ENCODE peak calls at places on chromosomes 11 and 22, in five cellular contexts. R, L, B, N and U are unnamed samples.

GRCh38 chr11:135027461-135027860 is 615.4 kb upstream of the B3GAT1 start:
- DNase-seq in R (no peak), L (no peak), B (no peak), N (peak), U (no peak)

GRCh38 chr22:40040927-40041326 is 46.2 kb downstream of the FAM83F start:
- DNase-seq in R (no peak), L (no peak), B (no peak), N (no peak), U (no peak)

GRCh38 chr11:15815246-15816209 is 540.8 kb downstream of the SOX6 start:
- DNase-seq in R (no peak), L (no peak), B (no peak), N (no peak), U (peak)

GRCh38 chr22:22712666-22713365 is 68.4 kb downstream of the GGTLC2 start:
- DNase-seq in R (no peak), L (no peak), B (no peak), N (no peak), U (no peak)

GRCh38 chr11:38582151-38582550 is 1984.1 kb upstream of the RAG2 start:
- DNase-seq in R (no peak), L (peak), B (no peak), N (no peak), U (no peak)

GRCh38 chr22:10780281-10780680 is 4747.7 kb upstream of the OR11H1 start:
- DNase-seq in R (no peak), L (no peak), B (no peak), N (no peak), U (no peak)

GRCh38 chr22:37485714-37486223 is 415 bp downstream of the MFNG start:
- DNase-seq in R (no peak), L (no peak), B (no peak), N (no peak), U (no peak)

GRCh38 chr22:44719586-44720368 is 17.8 kb downstream of the PRR5 start:
- DNase-seq in R (peak), L (no peak), B (no peak), N (no peak), U (no peak)

GRCh38 chr11:19703211-19703610 is 9.4 kb upstream of the NAV2 start:
- DNase-seq in R (no peak), L (no peak), B (no peak), N (peak), U (no peak)

GRCh38 chr11:115220881-115221280 is 283.3 kb downstream of the CADM1 start:
- DNase-seq in R (no peak), L (no peak), B (no peak), N (no peak), U (no peak)

GRCh38 chr11:612961-613300 is 2.8 kb downstream of the IRF7 start:
- DNase-seq in R (no peak), L (no peak), B (no peak), N (no peak), U (no peak)

GRCh38 chr11:88151866-88152265 is 23.4 kb downstream of the RAB38 start:
- DNase-seq in R (no peak), L (no peak), B (no peak), N (no peak), U (no peak)

GRCh38 chr11:26319906-26320305 is 12.0 kb upstream of the ANO3 start:
- DNase-seq in R (no peak), L (no peak), B (no peak), N (no peak), U (no peak)

GRCh38 chr22:21972293-21972779 is 10.3 kb downstream of the TOP3B start:
- DNase-seq in R (no peak), L (no peak), B (no peak), N (no peak), U (no peak)

GRCh38 chr11:607971-608659 is 7.6 kb downstream of the IRF7 start:
- DNase-seq in R (no peak), L (no peak), B (no peak), N (no peak), U (no peak)

GRCh38 chr11:31958086-31958735 is 132.7 kb upstream of the RCN1 start:
- DNase-seq in R (peak), L (no peak), B (no peak), N (peak), U (no peak)

GRCh38 chr11:10488581-10489443 is 33.7 kb downstream of the AMPD3 start:
- DNase-seq in R (peak), L (no peak), B (no peak), N (no peak), U (no peak)

GRCh38 chr11:133636686-133637085 is 104.4 kb upstream of the OPCML start:
- DNase-seq in R (no peak), L (no peak), B (no peak), N (no peak), U (no peak)

GRCh38 chr11:12430912-12431311 is 53.5 kb downstream of the PARVA start:
- DNase-seq in R (peak), L (no peak), B (peak), N (peak), U (peak)

GRCh38 chr11:41499429-41499828 is 40.0 kb upstream of the LRRC4C start:
- DNase-seq in R (no peak), L (no peak), B (no peak), N (no peak), U (no peak)

GRCh38 chr11:71420455-71421241 is 27.5 kb downstream of the DHCR7 start:
- DNase-seq in R (no peak), L (no peak), B (peak), N (peak), U (no peak)

GRCh38 chr22:22110548-22111266 is 128.1 kb upstream of the TOP3B start:
- DNase-seq in R (peak), L (no peak), B (peak), N (peak), U (peak)

GRCh38 chr22:38984224-38984623 is 2.1 kb downstream of the APOBEC3B start:
- DNase-seq in R (no peak), L (no peak), B (no peak), N (no peak), U (no peak)

GRCh38 chr11:36399236-36399635 is 103.1 kb downstream of the PRR5L start:
- DNase-seq in R (no peak), L (no peak), B (no peak), N (no peak), U (no peak)

GRCh38 chr11:11731311-11732083 is 109.7 kb upstream of the GALNT18 start:
- DNase-seq in R (peak), L (peak), B (peak), N (peak), U (peak)

GRCh38 chr11:64349404-64349803 is 9.4 kb downstream of the CCDC88B start:
- DNase-seq in R (no peak), L (no peak), B (no peak), N (no peak), U (no peak)

GRCh38 chr11:111983187-111983986 is 41.8 kb upstream of the DLAT start:
- DNase-seq in R (no peak), L (no peak), B (peak), N (no peak), U (no peak)

GRCh38 chr11:46902694-46903093 is 15.7 kb downstream of the LRP4 start:
- DNase-seq in R (no peak), L (no peak), B (no peak), N (no peak), U (no peak)

GRCh38 chr11:66268953-66269906 is 791 bp downstream of the RAB1B start:
- DNase-seq in R (no peak), L (no peak), B (no peak), N (peak), U (no peak)

GRCh38 chr22:17264321-17265052 is 45.3 kb upstream of the ADA2 start:
- DNase-seq in R (peak), L (no peak), B (no peak), N (no peak), U (no peak)

GRCh38 chr11:107545101-107545514 is 20.4 kb downstream of the ALKBH8 start:
- DNase-seq in R (no peak), L (no peak), B (no peak), N (no peak), U (no peak)

GRCh38 chr11:19498986-19499669 is 213.5 kb upstream of the NAV2 start:
- DNase-seq in R (no peak), L (peak), B (no peak), N (peak), U (no peak)

GRCh38 chr11:114049050-114049449 is 10.5 kb upstream of the ZBTB16 start:
- DNase-seq in R (no peak), L (no peak), B (no peak), N (no peak), U (no peak)

GRCh38 chr22:38435960-38436359 is 19.0 kb downstream of the KCNJ4 start:
- DNase-seq in R (no peak), L (no peak), B (no peak), N (no peak), U (no peak)

GRCh38 chr22:18103527-18104269 is 6.9 kb upstream of the TUBA8 start:
- DNase-seq in R (no peak), L (no peak), B (no peak), N (no peak), U (no peak)

GRCh38 chr22:33013531-33014162 is 44.5 kb downstream of the SYN3 start:
- DNase-seq in R (no peak), L (no peak), B (no peak), N (no peak), U (no peak)

GRCh38 chr22:23182289-23183106 is 2.2 kb downstream of the BCR start:
- DNase-seq in R (no peak), L (no peak), B (no peak), N (no peak), U (no peak)

GRCh38 chr11:76234704-76235232 is 28.5 kb upstream of the WNT11 start:
- DNase-seq in R (peak), L (no peak), B (no peak), N (peak), U (no peak)

GRCh38 chr11:78916759-78917158 is 342.1 kb upstream of the NARS2 start:
- DNase-seq in R (no peak), L (no peak), B (no peak), N (no peak), U (no peak)
- TF ChIP-seq CTCF in R (no peak), L (no peak), B (peak), N (peak), U (peak)

GRCh38 chr11:34205326-34206035 is 100.1 kb downstream of the NAT10 start:
- DNase-seq in R (no peak), L (no peak), B (no peak), N (no peak), U (no peak)
- H3K4me3 ChIP-seq in R (no peak), L (no peak), B (no peak), N (no peak), U (no peak)

DNA sequence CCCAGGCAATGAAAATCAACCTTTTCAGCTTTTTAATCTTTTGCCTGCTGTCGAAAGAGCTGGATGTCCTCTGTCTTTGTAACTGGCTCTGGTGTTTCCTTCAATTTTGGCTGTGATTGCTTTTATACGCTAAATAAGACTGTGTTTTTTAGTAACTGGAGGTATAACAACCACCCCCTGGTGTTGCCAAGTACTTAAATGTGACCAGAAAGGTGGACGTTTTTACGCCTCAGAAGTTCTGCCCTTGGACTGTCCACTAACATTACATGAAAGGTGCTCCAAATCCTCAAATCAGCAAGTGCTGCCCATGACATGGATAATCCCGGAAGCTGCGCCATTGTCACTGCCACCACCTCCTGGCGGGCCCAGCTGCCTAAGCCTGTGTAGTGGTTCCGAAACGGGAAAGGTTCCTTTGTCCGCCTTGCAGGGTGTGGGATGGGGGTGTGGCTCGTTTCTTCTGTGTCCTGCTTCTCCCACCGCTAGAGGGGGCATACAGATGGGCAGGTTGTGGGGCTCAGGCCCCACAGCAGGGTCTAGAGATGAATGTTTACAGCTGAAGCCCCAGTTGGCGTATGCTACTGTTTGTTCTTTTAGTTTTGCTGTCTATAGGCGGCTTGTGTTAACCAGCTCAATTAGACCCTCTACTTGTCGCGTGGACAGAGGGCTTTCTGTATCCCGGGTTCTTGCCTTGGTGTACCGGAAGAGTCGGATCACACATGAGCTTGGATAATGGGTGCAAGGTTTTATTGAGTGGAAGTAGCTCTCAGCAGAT is 82.2 kb upstream of the SEPTIN5 start:
- DNase-seq in R (no peak), L (no peak), B (peak), N (peak), U (peak)
- TF ChIP-seq CTCF in R (no peak), L (peak), B (peak), N (peak), U (peak)

DNA sequence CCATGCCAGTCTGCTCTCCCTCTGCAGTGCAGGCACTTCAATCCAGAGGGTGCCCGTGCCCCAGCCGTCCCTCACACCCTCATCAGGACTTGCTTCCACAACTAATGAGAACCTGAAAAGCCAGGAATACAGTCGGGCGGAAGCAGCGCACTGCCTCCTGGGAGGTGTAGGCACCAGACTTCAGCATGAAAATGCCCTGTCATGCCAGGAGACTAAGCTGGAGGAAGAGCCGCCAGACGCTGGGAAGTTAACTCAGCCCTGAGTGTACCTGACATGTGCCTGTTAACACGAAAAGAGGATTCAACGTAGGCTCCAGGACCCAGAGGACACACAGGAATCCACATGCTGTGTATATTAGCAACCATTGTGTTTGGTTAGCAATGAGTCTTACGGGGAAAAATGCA is 40.0 kb upstream of the FLI1 start:
- DNase-seq in R (no peak), L (peak), B (no peak), N (no peak), U (no peak)
- H3K4me3 ChIP-seq in R (no peak), L (no peak), B (no peak), N (no peak), U (no peak)

DNA sequence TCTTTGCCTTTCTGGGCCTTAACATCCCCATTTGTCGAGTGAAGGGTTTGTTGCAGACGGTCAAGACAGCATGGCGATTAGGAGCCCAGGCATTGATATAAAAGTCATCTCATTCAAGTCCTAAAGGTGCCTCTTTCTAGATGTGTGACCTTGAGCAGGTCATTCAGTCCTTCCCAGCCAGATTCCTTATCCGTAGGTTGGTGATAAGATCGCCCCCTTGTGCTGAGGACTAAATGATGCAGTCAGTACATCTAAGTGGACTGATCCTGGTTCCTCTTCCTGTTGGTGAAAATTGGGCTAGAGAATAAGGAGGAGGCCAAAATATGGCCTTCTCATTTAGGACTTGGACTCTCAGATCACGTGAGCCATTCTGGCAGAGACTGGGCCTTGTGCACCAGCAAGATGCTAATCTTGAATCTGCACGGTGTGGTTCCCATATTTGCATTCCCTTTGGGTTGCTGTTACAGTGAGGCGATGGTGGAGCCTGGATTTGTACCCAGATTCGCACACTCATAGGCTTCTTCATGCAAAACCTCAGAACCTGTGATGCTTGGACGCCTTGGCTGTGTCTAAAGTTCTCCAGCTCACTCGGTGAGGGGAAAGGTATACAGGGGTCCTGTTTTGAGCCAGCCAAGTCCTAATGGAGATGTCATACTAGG is 156.8 kb downstream of the MYO18B start:
- DNase-seq in R (no peak), L (no peak), B (no peak), N (no peak), U (no peak)
- TF ChIP-seq CTCF in R (no peak), L (peak), B (no peak), N (no peak), U (no peak)

GRCh38 chr11:1870721-1871466 is 18.0 kb downstream of the LSP1 start:
- DNase-seq in R (no peak), L (no peak), B (no peak), N (no peak), U (no peak)

GRCh38 chr11:1868636-1869291 is 15.9 kb downstream of the LSP1 start:
- DNase-seq in R (no peak), L (no peak), B (no peak), N (no peak), U (no peak)

GRCh38 chr11:1868056-1868635 is 15.3 kb downstream of the LSP1 start:
- DNase-seq in R (no peak), L (no peak), B (no peak), N (no peak), U (no peak)

GRCh38 chr11:1870326-1870696 is 17.4 kb downstream of the LSP1 start:
- DNase-seq in R (no peak), L (no peak), B (no peak), N (no peak), U (no peak)

GRCh38 chr11:1869427-1870325 is 16.8 kb downstream of the LSP1 start:
- DNase-seq in R (no peak), L (no peak), B (no peak), N (no peak), U (no peak)
- H3K4me3 ChIP-seq in R (no peak), L (no peak), B (no peak), N (no peak), U (no peak)

GRCh38 chr22:50141891-50142363 is 28.6 kb upstream of the PANX2 start:
- DNase-seq in R (no peak), L (no peak), B (peak), N (no peak), U (no peak)
- TF ChIP-seq CTCF in R (no peak), L (no peak), B (peak), N (no peak), U (no peak)

GRCh38 chr22:35913925-35914324 is 114.7 kb downstream of the RBFOX2 start:
- DNase-seq in R (no peak), L (no peak), B (no peak), N (no peak), U (no peak)

GRCh38 chr22:35912668-35913067 is 116.0 kb downstream of the RBFOX2 start:
- DNase-seq in R (no peak), L (no peak), B (no peak), N (no peak), U (no peak)

GRCh38 chr22:35914665-35915476 is 113.8 kb downstream of the RBFOX2 start:
- DNase-seq in R (no peak), L (no peak), B (peak), N (peak), U (peak)

GRCh38 chr22:35915477-35916013 is 113.1 kb downstream of the RBFOX2 start:
- DNase-seq in R (no peak), L (no peak), B (no peak), N (peak), U (no peak)

DNA sequence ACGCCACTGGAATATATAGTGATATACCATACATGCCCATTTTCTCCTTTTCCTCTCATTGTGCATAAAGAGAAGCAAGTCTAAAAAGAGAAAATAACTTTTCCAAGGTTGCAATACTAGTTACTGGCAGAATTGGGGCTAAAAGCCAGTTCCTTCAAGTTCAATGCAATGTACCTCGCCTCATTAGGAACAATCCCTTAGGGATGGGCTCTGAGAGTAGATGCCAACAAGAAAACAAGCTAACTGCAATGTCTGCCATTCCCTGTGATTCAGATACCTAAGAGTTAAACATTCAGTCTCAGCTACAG is 114.3 kb downstream of the RBFOX2 start:
- DNase-seq in R (no peak), L (no peak), B (no peak), N (no peak), U (no peak)
- H3K4me3 ChIP-seq in R (peak), L (peak), B (peak), N (peak), U (no peak)

GRCh38 chr11:119371067-119371601 is 10.4 kb downstream of the USP2 start:
- DNase-seq in R (no peak), L (no peak), B (no peak), N (no peak), U (no peak)

GRCh38 chr11:119370486-119371046 is 10.9 kb downstream of the USP2 start:
- DNase-seq in R (no peak), L (no peak), B (no peak), N (no peak), U (no peak)

GRCh38 chr11:119372260-119373058 is 9.0 kb downstream of the USP2 start:
- DNase-seq in R (no peak), L (no peak), B (no peak), N (no peak), U (no peak)

GRCh38 chr11:119373059-119373875 is 8.2 kb downstream of the USP2 start:
- DNase-seq in R (no peak), L (no peak), B (no peak), N (no peak), U (no peak)

DNA sequence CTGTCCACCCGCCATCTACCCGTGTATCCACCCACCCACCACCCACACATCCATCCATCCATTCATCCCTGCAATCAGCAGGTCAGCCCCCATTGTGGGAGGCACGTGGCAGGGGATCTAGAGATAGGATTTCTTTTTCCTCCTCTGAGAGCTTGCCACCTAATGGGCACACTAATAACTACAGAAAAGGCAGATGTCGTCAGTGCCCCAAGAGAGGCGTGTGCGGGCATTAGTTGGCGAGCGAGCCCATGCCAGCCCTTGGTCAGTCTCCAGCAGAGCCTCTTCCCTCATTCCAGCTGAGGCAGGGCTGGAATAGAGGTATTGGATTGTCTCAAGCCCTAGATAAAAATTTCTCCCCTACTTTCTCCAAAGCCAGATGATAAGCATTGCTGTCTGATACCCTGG is 9.7 kb downstream of the USP2 start:
- DNase-seq in R (no peak), L (no peak), B (no peak), N (no peak), U (no peak)
- TF ChIP-seq CTCF in R (no peak), L (no peak), B (no peak), N (no peak), U (peak)